ENCODE peak calls at places on chromosomes 5 and 9, in ten cellular contexts. U, Y, P, V, K, A, E, W, N and I are unnamed samples.

GRCh38 chr5:177445052-177446016 is 1.3 kb upstream of the PRR7 start:
- DNase-seq in W (no peak), Y (no peak), A (no peak), U (no peak), K (no peak), E (no peak), N (no peak), V (no peak), P (no peak), I (no peak)

GRCh38 chr9:101791938-101792337 is 53.5 kb upstream of the GRIN3A start:
- DNase-seq in V (peak), W (no peak), K (no peak), A (peak), N (peak), E (peak), P (no peak), U (peak), Y (peak), I (peak)

GRCh38 chr9:121339437-121339836 is 30.6 kb downstream of the STOM start:
- DNase-seq in U (no peak), K (no peak), V (no peak), N (no peak), Y (no peak), A (no peak), P (no peak), E (no peak), W (no peak), I (no peak)

GRCh38 chr9:69168709-69169217 is 5.3 kb upstream of the TJP2 start:
- DNase-seq in V (peak), N (no peak), P (no peak), U (no peak), K (no peak), A (no peak), W (no peak), E (no peak), Y (no peak), I (no peak)

GRCh38 chr9:96619109-96619435 is 571 bp downstream of the CDC14B start:
- DNase-seq in P (no peak), E (no peak), A (no peak), V (no peak), N (no peak), Y (no peak), U (no peak), K (no peak), W (peak), I (no peak)

GRCh38 chr5:73626814-73627313 is 868 bp downstream of the ARHGEF28 start:
- DNase-seq in Y (no peak), A (no peak), K (no peak), W (no peak), V (no peak), P (no peak), N (no peak), E (no peak), U (no peak), I (no peak)

GRCh38 chr5:66469684-66470083 is 126.5 kb upstream of the MAST4 start:
- DNase-seq in E (no peak), V (no peak), K (no peak), N (no peak), P (no peak), U (no peak), Y (no peak), A (no peak), W (no peak), I (no peak)

GRCh38 chr9:127163409-127163808 is 41.0 kb upstream of the ANGPTL2 start:
- DNase-seq in P (no peak), W (no peak), N (no peak), A (peak), Y (no peak), E (no peak), K (no peak), U (peak), V (no peak), I (peak)

GRCh38 chr5:91707521-91707841 is 324.4 kb upstream of the ARRDC3 start:
- DNase-seq in W (no peak), U (no peak), Y (no peak), P (no peak), V (no peak), A (no peak), K (no peak), N (no peak), E (no peak), I (no peak)

GRCh38 chr5:167696558-167697314 is 594.7 kb upstream of the WWC1 start:
- DNase-seq in U (no peak), P (no peak), E (no peak), W (no peak), N (no peak), Y (no peak), V (no peak), K (no peak), A (no peak), I (peak)